ENCODE peak calls at places on chromosomes 5 and 9, in four cellular contexts. T is H1, J is GM23338, W is HepG2. Z is an unnamed sample.

GRCh38 chr5:67960939-67961338 is 254.6 kb upstream of the PIK3R1 start:
- DNase-seq in T (no peak), J (no peak), W (no peak), Z (no peak)

GRCh38 chr5:9497347-9497746 is 48.5 kb downstream of the SEMA5A start:
- DNase-seq in T (no peak), J (no peak), W (no peak), Z (no peak)

GRCh38 chr9:89153618-89154017 is 25.0 kb downstream of the SHC3 start:
- DNase-seq in T (no peak), J (no peak), W (no peak), Z (no peak)

GRCh38 chr5:112109331-112109993 is 309.6 kb downstream of the EPB41L4A start:
- DNase-seq in T (peak), J (peak), W (no peak), Z (peak)

GRCh38 chr5:149775785-149776184 is 45.7 kb downstream of the PPARGC1B start:
- DNase-seq in T (no peak), J (peak), W (peak), Z (no peak)

GRCh38 chr5:31811210-31811609 is 172.3 kb downstream of the PDZD2 start:
- DNase-seq in T (no peak), J (no peak), W (peak), Z (no peak)

GRCh38 chr5:148904440-148904839 is 78.0 kb downstream of the ADRB2 start:
- DNase-seq in T (no peak), J (no peak), W (no peak), Z (no peak)

GRCh38 chr5:45189481-45189880 is 380.7 kb downstream of the MRPS30 start:
- DNase-seq in T (no peak), J (no peak), W (no peak), Z (no peak)

GRCh38 chr5:154849791-154850201 is 607 bp downstream of the FAXDC2 start:
- DNase-seq in T (no peak), J (no peak), W (peak), Z (no peak)

GRCh38 chr5:137039939-137040515 is 459.1 kb downstream of the SPOCK1 start:
- DNase-seq in T (no peak), J (no peak), W (no peak), Z (no peak)

GRCh38 chr9:134317431-134318414 is 8.5 kb upstream of the RXRA start:
- DNase-seq in T (no peak), J (no peak), W (no peak), Z (no peak)

GRCh38 chr5:137200906-137201305 is 298.2 kb downstream of the SPOCK1 start:
- DNase-seq in T (peak), J (peak), W (no peak), Z (no peak)

GRCh38 chr5:82358454-82358853 is 80.3 kb upstream of the RPS23 start:
- DNase-seq in T (no peak), J (no peak), W (no peak), Z (no peak)

GRCh38 chr9:116451500-116451899 is 235.6 kb upstream of the TRIM32 start:
- DNase-seq in T (no peak), J (no peak), W (no peak), Z (no peak)

GRCh38 chr9:137055385-137056364 is 1.8 kb upstream of the ENTPD2 start:
- DNase-seq in T (no peak), J (no peak), W (peak), Z (no peak)

GRCh38 chr5:56177134-56177533 is 56.0 kb downstream of the ANKRD55 start:
- DNase-seq in T (no peak), J (no peak), W (no peak), Z (no peak)

GRCh38 chr9:122131401-122131921 is 28.1 kb downstream of the NDUFA8 start:
- DNase-seq in T (no peak), J (peak), W (no peak), Z (peak)

GRCh38 chr5:174186096-174186495 is 140.6 kb downstream of the NSG2 start:
- DNase-seq in T (no peak), J (no peak), W (no peak), Z (no peak)

GRCh38 chr5:107376546-107377276 is 294.0 kb downstream of the EFNA5 start:
- DNase-seq in T (no peak), J (no peak), W (no peak), Z (no peak)

GRCh38 chr9:34119713-34120112 is 6.8 kb downstream of the DCAF12 start:
- DNase-seq in T (no peak), J (no peak), W (no peak), Z (no peak)

GRCh38 chr5:93899026-93899600 is 157.7 kb upstream of the POU5F2 start:
- DNase-seq in T (no peak), J (peak), W (no peak), Z (no peak)

GRCh38 chr9:73219985-73220626 is 68.4 kb downstream of the ANXA1 start:
- DNase-seq in T (no peak), J (no peak), W (no peak), Z (no peak)

GRCh38 chr5:120683580-120683979 is 219.5 kb downstream of the PRR16 start:
- DNase-seq in T (no peak), J (no peak), W (no peak), Z (no peak)

GRCh38 chr5:126575644-126576043 is 19.4 kb downstream of the ALDH7A1 start:
- DNase-seq in T (no peak), J (no peak), W (no peak), Z (no peak)

DNA sequence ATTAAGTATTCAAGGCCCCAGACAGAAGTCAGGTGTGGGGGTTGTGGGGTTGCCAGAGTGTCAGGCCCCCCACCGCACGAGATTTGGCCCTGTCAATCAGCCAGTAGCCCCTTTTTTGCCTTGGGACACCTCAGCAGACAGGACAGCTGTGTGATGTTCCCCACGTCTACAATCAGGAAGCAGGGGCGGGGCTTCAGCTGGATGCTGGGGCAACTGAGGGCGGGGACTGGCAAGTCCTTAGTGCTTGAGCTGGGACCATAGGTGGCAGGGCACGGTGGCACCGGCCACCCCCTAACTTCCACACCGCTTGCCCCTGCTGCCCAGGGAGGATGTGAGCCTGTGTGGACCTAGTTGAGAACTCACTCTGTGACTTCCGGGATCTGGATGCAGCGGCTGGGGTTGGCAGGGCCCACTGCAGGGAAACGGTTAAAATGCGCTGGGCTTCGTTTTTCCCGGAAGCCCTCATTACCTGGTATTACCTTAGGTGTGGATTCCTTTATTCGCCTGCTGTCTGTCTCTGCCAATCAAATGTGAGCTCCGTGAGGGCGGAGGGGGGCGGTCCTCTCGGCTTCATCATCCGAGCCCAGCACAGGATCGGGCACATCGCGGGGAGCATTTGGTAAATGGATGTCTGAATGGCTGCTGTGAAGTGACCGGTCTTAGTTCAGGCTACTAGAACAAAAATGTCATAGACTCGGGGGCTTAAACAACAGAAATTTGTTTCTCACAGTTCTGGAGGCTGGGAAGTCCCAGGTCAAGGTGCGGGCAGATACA is 7.5 kb upstream of the GTF3C5 start:
- DNase-seq in T (no peak), J (peak), W (no peak), Z (peak)
- TF ChIP-seq CREB1 in T (no peak), J (no peak), W (no peak), Z (no peak)

GRCh38 chr5:125346316-125346715 is 599.9 kb upstream of the ZNF608 start:
- DNase-seq in T (no peak), J (no peak), W (no peak), Z (no peak)

GRCh38 chr5:125349432-125349831 is 603.0 kb upstream of the ZNF608 start:
- DNase-seq in T (no peak), J (peak), W (no peak), Z (no peak)

GRCh38 chr5:125348936-125349335 is 602.5 kb upstream of the ZNF608 start:
- DNase-seq in T (no peak), J (no peak), W (no peak), Z (no peak)

GRCh38 chr5:125342938-125343401 is 596.5 kb upstream of the ZNF608 start:
- DNase-seq in T (no peak), J (no peak), W (no peak), Z (no peak)

GRCh38 chr5:125348221-125348692 is 601.8 kb upstream of the ZNF608 start:
- DNase-seq in T (peak), J (peak), W (no peak), Z (peak)
- TF ChIP-seq CREB1 in T (no peak), J (no peak), W (no peak), Z (no peak)

GRCh38 chr9:96122756-96123155 is 179.2 kb downstream of the HSD17B3 start:
- DNase-seq in T (no peak), J (no peak), W (no peak), Z (no peak)
- TF ChIP-seq CREB1 in T (no peak), J (no peak), W (no peak), Z (no peak)

GRCh38 chr9:286091-286740 is 71.6 kb downstream of the DOCK8 start:
- DNase-seq in T (no peak), J (no peak), W (no peak), Z (no peak)
- TF ChIP-seq CREB1 in T (no peak), J (no peak), W (no peak), Z (no peak)

DNA sequence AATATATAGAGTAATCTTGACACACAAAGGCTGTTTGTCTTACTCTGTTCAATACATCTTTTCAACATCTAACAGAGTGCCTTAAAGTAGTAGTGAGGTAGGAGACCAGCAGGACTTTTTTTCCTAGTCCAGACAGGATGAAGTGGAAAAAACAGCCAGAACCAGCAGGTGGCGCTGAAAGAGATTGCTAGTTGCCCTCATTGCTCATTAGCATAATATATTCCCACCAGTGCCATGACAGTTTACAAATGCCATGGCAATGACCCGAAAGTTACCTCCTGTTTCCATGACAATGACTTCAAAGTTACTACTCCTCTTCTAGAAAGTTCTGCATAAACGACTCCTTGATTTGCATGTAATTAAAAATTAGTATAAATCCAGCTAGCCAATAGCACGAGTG is 387.4 kb downstream of the ACTL7B start:
- DNase-seq in T (peak), J (peak), W (no peak), Z (peak)
- TF ChIP-seq CREB1 in T (no peak), J (no peak), W (no peak), Z (no peak)

DNA sequence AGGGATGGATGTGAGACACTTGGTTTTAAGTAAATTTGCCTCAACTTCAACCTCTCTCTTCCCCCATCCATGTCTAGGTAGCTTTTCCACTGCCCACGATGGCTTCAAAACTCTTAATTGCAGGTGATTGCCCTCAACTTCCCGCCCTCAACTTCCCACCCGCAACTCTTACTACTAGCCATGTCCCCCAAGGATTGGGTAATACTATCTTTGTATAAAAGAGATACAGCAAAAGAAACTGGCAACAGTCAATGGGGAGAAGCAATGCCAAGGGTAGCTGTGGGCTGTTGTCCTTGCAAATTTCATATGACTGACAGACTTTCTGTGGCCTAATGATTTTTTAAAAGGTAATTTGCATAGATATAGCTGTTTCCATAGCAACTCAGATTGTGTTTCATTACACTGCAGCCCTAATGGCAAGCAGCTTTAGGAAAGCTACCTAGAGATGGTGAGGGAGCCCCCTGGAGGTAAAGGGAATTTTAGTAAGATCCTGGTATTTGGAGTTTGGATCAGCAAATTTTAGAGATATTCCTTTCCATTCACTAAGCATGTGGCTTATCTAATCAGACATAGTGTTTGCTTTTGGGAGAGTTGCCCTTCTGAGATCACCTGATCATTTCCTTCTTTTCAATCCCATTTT is 421.5 kb upstream of the DAP start:
- DNase-seq in T (no peak), J (peak), W (peak), Z (peak)
- TF ChIP-seq CREB1 in T (no peak), J (no peak), W (no peak), Z (no peak)

GRCh38 chr5:151523335-151523734 is 67.8 kb downstream of the FAT2 start:
- DNase-seq in T (peak), J (peak), W (peak), Z (peak)
- TF ChIP-seq CREB1 in T (peak), J (no peak), W (no peak), Z (no peak)